ENCODE peak calls at places on chromosome 7, in six cellular contexts. X, O, E, T, Z and R are unnamed samples.

GRCh38 chr7:39504963-39505362 is 61.2 kb upstream of the YAE1 start:
- DNase-seq in X (no peak), O (no peak), E (no peak), T (peak; percentile 14), Z (no peak), R (peak; percentile 62)

GRCh38 chr7:132750530-132751281 is 174.4 kb upstream of the PLXNA4 start:
- DNase-seq in X (no peak), O (no peak), E (no peak), T (no peak), Z (no peak), R (no peak)

GRCh38 chr7:40306596-40306995 is 171.8 kb downstream of the SUGCT start:
- DNase-seq in X (no peak), O (no peak), E (no peak), T (no peak), Z (no peak), R (no peak)

GRCh38 chr7:142754681-142755575 is 5.7 kb downstream of the PRSS1 start:
- DNase-seq in X (no peak), O (no peak), E (no peak), T (peak; percentile 73), Z (no peak), R (peak; percentile 62)

GRCh38 chr7:112594397-112594796 is 113.6 kb downstream of the LSMEM1 start:
- DNase-seq in X (no peak), O (no peak), E (no peak), T (no peak), Z (no peak), R (no peak)

GRCh38 chr7:55977831-55978230 is 13.4 kb downstream of the NIPSNAP2 start:
- DNase-seq in X (no peak), O (no peak), E (no peak), T (peak; percentile 36), Z (peak; percentile 37), R (no peak)

GRCh38 chr7:18511351-18511750 is 15.8 kb downstream of the HDAC9 start:
- DNase-seq in X (no peak), O (no peak), E (no peak), T (no peak), Z (no peak), R (no peak)

GRCh38 chr7:90345548-90346319 is 782 bp upstream of the GTPBP10 start:
- DNase-seq in X (peak; percentile 24), O (no peak), E (peak; percentile 27), T (no peak), Z (no peak), R (no peak)

GRCh38 chr7:151794508-151795167 is 82.3 kb downstream of the PRKAG2 start:
- DNase-seq in X (no peak), O (no peak), E (no peak), T (no peak), Z (no peak), R (no peak)

GRCh38 chr7:81484266-81484665 is 285.6 kb downstream of the HGF start:
- DNase-seq in X (no peak), O (peak; percentile 42), E (no peak), T (peak; percentile 23), Z (no peak), R (no peak)

GRCh38 chr7:5633161-5634106 is 148.0 kb downstream of the RNF216 start:
- DNase-seq in X (no peak), O (no peak), E (no peak), T (no peak), Z (no peak), R (no peak)

GRCh38 chr7:2479276-2480070 is 3.3 kb upstream of the GRIFIN start:
- DNase-seq in X (no peak), O (no peak), E (no peak), T (no peak), Z (no peak), R (no peak)

GRCh38 chr7:47973739-47974138 is 5.7 kb downstream of the HUS1 start:
- DNase-seq in X (no peak), O (no peak), E (no peak), T (no peak), Z (no peak), R (no peak)

GRCh38 chr7:56009695-56010094 is 41.5 kb downstream of the PSPH start:
- DNase-seq in X (peak; percentile 47), O (no peak), E (peak; percentile 88), T (peak; percentile 79), Z (peak; percentile 65), R (no peak)

GRCh38 chr7:147547252-147547897 is 1043.2 kb upstream of the C7orf33 start:
- DNase-seq in X (peak; percentile 10), O (no peak), E (no peak), T (peak; percentile 40), Z (peak; percentile 35), R (no peak)

GRCh38 chr7:832968-833424 is 720 bp downstream of the SUN1 start:
- DNase-seq in X (no peak), O (no peak), E (no peak), T (no peak), Z (no peak), R (no peak)

GRCh38 chr7:82559203-82559805 is 115.7 kb upstream of the CACNA2D1 start:
- DNase-seq in X (peak; percentile 12), O (no peak), E (no peak), T (peak; percentile 31), Z (peak; percentile 47), R (no peak)

GRCh38 chr7:27420702-27421101 is 178.1 kb downstream of the EVX1 start:
- DNase-seq in X (peak; percentile 68), O (no peak), E (no peak), T (no peak), Z (no peak), R (no peak)

GRCh38 chr7:104971290-104972071 is 42.5 kb upstream of the KMT2E start:
- DNase-seq in X (peak; percentile 66), O (no peak), E (peak; percentile 73), T (peak; percentile 55), Z (peak; percentile 61), R (no peak)

GRCh38 chr7:26151096-26151495 is 902 bp upstream of the NFE2L3 start:
- DNase-seq in X (no peak), O (no peak), E (no peak), T (no peak), Z (no peak), R (no peak)

GRCh38 chr7:2046581-2047271 is 186.0 kb downstream of the MAD1L1 start:
- DNase-seq in X (no peak), O (no peak), E (no peak), T (peak; percentile 8), Z (no peak), R (no peak)

GRCh38 chr7:7100432-7100849 is 81.9 kb upstream of the C1GALT1 start:
- DNase-seq in X (no peak), O (no peak), E (peak; percentile 75), T (no peak), Z (no peak), R (no peak)

GRCh38 chr7:137097111-137097510 is 228.7 kb downstream of the CHRM2 start:
- DNase-seq in X (no peak), O (no peak), E (no peak), T (no peak), Z (no peak), R (no peak)

GRCh38 chr7:34277016-34277800 is 371.9 kb downstream of the BMPER start:
- DNase-seq in X (no peak), O (no peak), E (no peak), T (no peak), Z (no peak), R (no peak)

GRCh38 chr7:76514926-76515325 is 4.6 kb downstream of the UPK3B start:
- DNase-seq in X (no peak), O (no peak), E (no peak), T (no peak), Z (no peak), R (no peak)

GRCh38 chr7:116236020-116236630 is 25.8 kb downstream of the TES start:
- DNase-seq in X (peak; percentile 48), O (no peak), E (peak; percentile 52), T (peak; percentile 45), Z (peak; percentile 58), R (no peak)

DNA sequence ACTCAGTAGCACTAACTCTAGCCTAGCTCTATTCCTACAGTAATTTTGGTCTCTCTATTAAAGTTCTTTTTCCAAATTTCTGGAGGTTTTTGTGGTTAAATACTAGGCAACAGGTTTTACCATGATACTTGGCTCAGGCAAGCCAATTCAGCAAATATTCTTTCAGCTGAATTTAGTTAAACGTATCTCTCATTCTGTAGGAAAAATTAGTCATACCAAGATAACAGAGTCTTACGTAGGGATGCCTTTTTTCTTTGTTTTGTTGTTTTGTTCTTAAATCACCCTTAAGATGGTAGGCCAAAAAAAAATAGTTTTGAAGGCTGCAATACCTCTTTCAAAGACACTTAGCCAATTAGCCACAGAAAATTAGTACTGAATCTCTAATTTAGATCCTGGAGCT is 180.5 kb downstream of the MAGI2 start:
- DNase-seq in X (no peak), O (no peak), E (no peak), T (no peak), Z (no peak), R (no peak)
- H3K27ac ChIP-seq in X (no peak overlapping the region), O (no peak overlapping the region), E (no peak overlapping the region), T (no peak overlapping the region), Z (no peak overlapping the region), R (no peak overlapping the region)

DNA sequence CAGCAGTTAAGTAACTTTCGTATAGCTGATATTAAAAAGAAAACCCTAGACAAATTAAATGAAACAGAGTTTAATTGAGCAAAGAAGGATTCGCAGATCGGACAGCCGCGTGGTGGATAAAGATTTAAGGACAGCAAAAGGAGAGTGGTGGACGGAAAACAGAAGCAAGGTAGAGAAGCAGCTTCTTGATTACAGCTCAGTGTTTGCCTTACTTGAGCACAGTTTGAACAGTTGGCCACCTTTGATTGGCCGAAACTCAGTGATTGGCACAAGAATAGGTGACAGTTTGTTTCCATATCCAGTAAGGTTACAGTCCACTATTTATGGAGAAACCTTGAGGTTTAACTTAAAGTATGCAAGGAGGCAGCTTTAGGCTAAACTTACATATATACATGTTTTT is 231.7 kb downstream of the GALNT17 start:
- DNase-seq in X (no peak), O (no peak), E (no peak), T (peak; percentile 37), Z (no peak), R (no peak)
- H3K9me3 ChIP-seq in X (no peaks in the 10 kb centered on the region), O (no peaks in the 10 kb centered on the region), E (no peaks in the 10 kb centered on the region), T (no peaks in the 10 kb centered on the region), Z (peaks cover 17% of the 10 kb centered on the region), R (no peaks in the 10 kb centered on the region)

DNA sequence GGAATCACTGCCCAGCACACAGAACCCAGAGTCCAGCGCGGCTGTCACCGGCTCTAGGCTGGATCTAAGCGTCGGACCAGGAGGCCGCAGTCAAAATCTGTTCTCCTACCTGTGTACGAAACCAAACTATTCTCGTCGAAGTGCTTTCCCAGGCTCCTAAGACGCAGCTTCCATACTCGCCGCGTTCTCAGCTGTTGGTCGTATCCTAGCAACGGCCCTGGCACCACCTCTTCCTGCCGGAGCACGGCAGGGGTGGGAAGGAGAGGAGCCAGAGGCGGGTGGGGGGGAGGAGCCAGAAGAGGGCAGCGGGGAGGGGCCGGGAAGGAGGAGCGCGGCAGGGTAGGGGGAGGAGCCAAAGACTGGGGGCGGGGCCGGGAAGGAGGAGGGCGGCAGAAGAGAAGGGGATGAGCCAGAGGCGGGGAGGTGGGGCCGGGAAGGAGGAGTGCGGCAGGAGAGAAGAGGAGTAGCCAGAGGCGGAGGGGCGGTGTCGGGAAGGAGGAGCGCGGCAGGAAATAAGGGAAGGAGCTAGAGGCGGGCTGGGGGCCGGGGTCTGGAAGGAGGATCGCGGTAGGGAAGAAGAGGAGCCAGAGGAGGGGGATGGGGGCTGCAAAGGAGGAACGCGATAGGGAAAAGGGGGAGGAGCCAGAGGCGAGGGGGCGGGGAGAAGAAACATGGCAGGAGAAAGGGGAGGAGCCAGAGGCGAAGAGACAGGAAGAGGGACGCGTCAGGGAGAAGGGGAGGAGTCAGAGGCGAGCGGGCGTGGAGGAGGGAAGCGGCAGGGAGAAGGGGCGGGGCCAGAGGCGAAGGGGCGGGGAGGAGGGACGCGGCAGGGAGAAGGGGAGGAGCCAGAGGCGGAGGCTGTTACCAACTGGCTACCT is at the start of gene IQUB:
- DNase-seq in X (peak; percentile 99), O (peak; percentile 99), E (peak; percentile 98), T (peak; percentile 100), Z (peak; percentile 99), R (peak; percentile 99)
- TF ChIP-seq POLR2A in X (peak; percentile 60), O (peak; percentile 61), E (peak; percentile 49), T (peak; percentile 71), Z (no peak), R (no peak)

GRCh38 chr7:74474271-74474865 is 20.7 kb downstream of the GTF2IRD1 start:
- DNase-seq in X (no peak), O (no peak), E (no peak), T (no peak), Z (no peak), R (no peak)
- H3K27ac ChIP-seq in X (no peak overlapping the region), O (no peak overlapping the region), E (no peak overlapping the region), T (no peak overlapping the region), Z (peak overlapping the region; percentile 98), R (peak overlapping the region; percentile 97)